ENCODE peak calls at places on chromosomes 5 and 9, in six cellular contexts. One of them, this sample, is unnamed.

GRCh38 chr9:18857334-18857733 is 175.7 kb downstream of the SAXO1 start:
- DNase-seq in T follicular helper cell: no peak
- DNase-seq in IMR-90: no peak
- DNase-seq in HS-5: no peak
- DNase-seq in SK-MEL-5: no peak
- DNase-seq in epithelial cell of esophagus: no peak
- DNase-seq in this sample: no peak

GRCh38 chr9:93891050-93891449 is 64.1 kb downstream of the BARX1 start:
- DNase-seq in SK-MEL-5: no peak
- DNase-seq in IMR-90: no peak
- DNase-seq in epithelial cell of esophagus: no peak
- DNase-seq in T follicular helper cell: no peak
- DNase-seq in HS-5: no peak
- DNase-seq in this sample: no peak

GRCh38 chr5:172832383-172833315 is 1.4 kb upstream of the ERGIC1 start:
- DNase-seq in IMR-90: no peak
- DNase-seq in epithelial cell of esophagus: no peak
- DNase-seq in HS-5: no peak
- DNase-seq in SK-MEL-5: no peak
- DNase-seq in T follicular helper cell: no peak
- DNase-seq in this sample: no peak

GRCh38 chr9:133686642-133687575 is 50.7 kb downstream of the DBH start:
- DNase-seq in T follicular helper cell: no peak
- DNase-seq in HS-5: no peak
- DNase-seq in SK-MEL-5: no peak
- DNase-seq in epithelial cell of esophagus: no peak
- DNase-seq in IMR-90: no peak
- DNase-seq in this sample: no peak

GRCh38 chr5:13943691-13944090 is 797 bp downstream of the DNAH5 start:
- DNase-seq in HS-5: no peak
- DNase-seq in IMR-90: no peak
- DNase-seq in T follicular helper cell: no peak
- DNase-seq in SK-MEL-5: no peak
- DNase-seq in epithelial cell of esophagus: no peak
- DNase-seq in this sample: no peak

GRCh38 chr9:23492126-23493002 is 333.7 kb downstream of the ELAVL2 start:
- DNase-seq in HS-5: peak
- DNase-seq in IMR-90: peak
- DNase-seq in epithelial cell of esophagus: peak
- DNase-seq in T follicular helper cell: no peak
- DNase-seq in SK-MEL-5: no peak
- DNase-seq in this sample: peak

GRCh38 chr9:5870691-5871090 is 20.0 kb upstream of the MLANA start:
- DNase-seq in IMR-90: no peak
- DNase-seq in epithelial cell of esophagus: no peak
- DNase-seq in T follicular helper cell: no peak
- DNase-seq in SK-MEL-5: peak
- DNase-seq in HS-5: no peak
- DNase-seq in this sample: peak

GRCh38 chr5:16812911-16813310 is 123.2 kb downstream of the MYO10 start:
- DNase-seq in IMR-90: peak
- DNase-seq in HS-5: no peak
- DNase-seq in SK-MEL-5: no peak
- DNase-seq in T follicular helper cell: no peak
- DNase-seq in epithelial cell of esophagus: peak
- DNase-seq in this sample: peak

GRCh38 chr5:56669534-56670483 is 145.5 kb upstream of the MAP3K1 start:
- DNase-seq in HS-5: no peak
- DNase-seq in SK-MEL-5: peak
- DNase-seq in T follicular helper cell: peak
- DNase-seq in epithelial cell of esophagus: peak
- DNase-seq in IMR-90: peak
- DNase-seq in this sample: peak

GRCh38 chr5:177575488-177575887 is 16.5 kb upstream of the TMED9 start:
- DNase-seq in T follicular helper cell: no peak
- DNase-seq in epithelial cell of esophagus: no peak
- DNase-seq in HS-5: no peak
- DNase-seq in IMR-90: no peak
- DNase-seq in SK-MEL-5: no peak
- DNase-seq in this sample: no peak

GRCh38 chr9:127754099-127754760 is 19.1 kb upstream of the TOR2A start:
- DNase-seq in IMR-90: no peak
- DNase-seq in T follicular helper cell: no peak
- DNase-seq in epithelial cell of esophagus: no peak
- DNase-seq in HS-5: no peak
- DNase-seq in SK-MEL-5: peak
- DNase-seq in this sample: no peak

GRCh38 chr5:139178582-139178917 is 19.6 kb downstream of the SIL1 start:
- DNase-seq in SK-MEL-5: no peak
- DNase-seq in IMR-90: no peak
- DNase-seq in HS-5: no peak
- DNase-seq in T follicular helper cell: no peak
- DNase-seq in epithelial cell of esophagus: no peak
- DNase-seq in this sample: peak

GRCh38 chr9:13804532-13804931 is 509.4 kb downstream of the NFIB start:
- DNase-seq in HS-5: no peak
- DNase-seq in IMR-90: peak
- DNase-seq in T follicular helper cell: no peak
- DNase-seq in SK-MEL-5: no peak
- DNase-seq in epithelial cell of esophagus: peak
- DNase-seq in this sample: no peak

GRCh38 chr9:99489043-99489378 is 266.9 kb downstream of the SEC61B start:
- DNase-seq in T follicular helper cell: no peak
- DNase-seq in epithelial cell of esophagus: peak
- DNase-seq in SK-MEL-5: no peak
- DNase-seq in HS-5: peak
- DNase-seq in IMR-90: peak
- DNase-seq in this sample: peak

GRCh38 chr5:5798041-5798827 is 375.8 kb downstream of the ICE1 start:
- DNase-seq in T follicular helper cell: no peak
- DNase-seq in SK-MEL-5: no peak
- DNase-seq in IMR-90: no peak
- DNase-seq in epithelial cell of esophagus: no peak
- DNase-seq in HS-5: no peak
- DNase-seq in this sample: no peak

GRCh38 chr5:128498844-128499455 is 39.1 kb downstream of the FBN2 start:
- DNase-seq in T follicular helper cell: no peak
- DNase-seq in IMR-90: peak
- DNase-seq in HS-5: peak
- DNase-seq in SK-MEL-5: peak
- DNase-seq in epithelial cell of esophagus: peak
- DNase-seq in this sample: peak

GRCh38 chr9:112037281-112038016 is 137.6 kb downstream of the SUSD1 start:
- DNase-seq in IMR-90: peak
- DNase-seq in SK-MEL-5: no peak
- DNase-seq in HS-5: peak
- DNase-seq in epithelial cell of esophagus: no peak
- DNase-seq in T follicular helper cell: peak
- DNase-seq in this sample: peak

GRCh38 chr5:142539154-142539740 is 146.6 kb downstream of the FGF1 start:
- DNase-seq in IMR-90: no peak
- DNase-seq in SK-MEL-5: no peak
- DNase-seq in HS-5: no peak
- DNase-seq in T follicular helper cell: no peak
- DNase-seq in epithelial cell of esophagus: no peak
- DNase-seq in this sample: no peak

GRCh38 chr9:109852561-109852960 is 72.6 kb downstream of the PALM2AKAP2 start:
- DNase-seq in T follicular helper cell: no peak
- DNase-seq in epithelial cell of esophagus: no peak
- DNase-seq in SK-MEL-5: no peak
- DNase-seq in IMR-90: no peak
- DNase-seq in HS-5: no peak
- DNase-seq in this sample: no peak

GRCh38 chr5:14968796-14969195 is 97.2 kb upstream of the ANKH start:
- DNase-seq in T follicular helper cell: no peak
- DNase-seq in SK-MEL-5: no peak
- DNase-seq in epithelial cell of esophagus: no peak
- DNase-seq in HS-5: no peak
- DNase-seq in IMR-90: no peak
- DNase-seq in this sample: no peak

GRCh38 chr5:66232701-66233100 is 88.6 kb downstream of the SREK1 start:
- DNase-seq in SK-MEL-5: peak
- DNase-seq in IMR-90: peak
- DNase-seq in HS-5: no peak
- DNase-seq in T follicular helper cell: no peak
- DNase-seq in epithelial cell of esophagus: peak
- DNase-seq in this sample: no peak

GRCh38 chr5:17004441-17005086 is 68.5 kb upstream of the MYO10 start:
- DNase-seq in SK-MEL-5: peak
- DNase-seq in HS-5: no peak
- DNase-seq in IMR-90: no peak
- DNase-seq in epithelial cell of esophagus: no peak
- DNase-seq in T follicular helper cell: no peak
- DNase-seq in this sample: no peak

GRCh38 chr5:180607861-180608571 is 16.7 kb upstream of the SCGB3A1 start:
- DNase-seq in HS-5: no peak
- DNase-seq in T follicular helper cell: no peak
- DNase-seq in SK-MEL-5: no peak
- DNase-seq in IMR-90: no peak
- DNase-seq in epithelial cell of esophagus: no peak
- DNase-seq in this sample: no peak

GRCh38 chr5:95417971-95418370 is 26.8 kb downstream of the FAM81B start:
- DNase-seq in T follicular helper cell: no peak
- DNase-seq in epithelial cell of esophagus: peak
- DNase-seq in SK-MEL-5: peak
- DNase-seq in HS-5: peak
- DNase-seq in IMR-90: peak
- DNase-seq in this sample: peak

GRCh38 chr9:5817776-5818336 is 15.1 kb downstream of the ERMP1 start:
- DNase-seq in SK-MEL-5: no peak
- DNase-seq in HS-5: peak
- DNase-seq in IMR-90: peak
- DNase-seq in epithelial cell of esophagus: peak
- DNase-seq in T follicular helper cell: no peak
- DNase-seq in this sample: peak

GRCh38 chr9:107750741-107751521 is 261.4 kb upstream of the KLF4 start:
- DNase-seq in IMR-90: peak
- DNase-seq in epithelial cell of esophagus: peak
- DNase-seq in T follicular helper cell: no peak
- DNase-seq in SK-MEL-5: no peak
- DNase-seq in HS-5: peak
- DNase-seq in this sample: peak

GRCh38 chr5:108727639-108728565 is 19.8 kb upstream of the FER start:
- DNase-seq in IMR-90: peak
- DNase-seq in HS-5: peak
- DNase-seq in SK-MEL-5: peak
- DNase-seq in epithelial cell of esophagus: peak
- DNase-seq in T follicular helper cell: no peak
- DNase-seq in this sample: peak

GRCh38 chr9:81202292-81202691 is 487.1 kb downstream of the TLE1 start:
- DNase-seq in epithelial cell of esophagus: no peak
- DNase-seq in HS-5: no peak
- DNase-seq in IMR-90: no peak
- DNase-seq in T follicular helper cell: no peak
- DNase-seq in SK-MEL-5: no peak
- DNase-seq in this sample: no peak

GRCh38 chr9:99377790-99378775 is 156.0 kb downstream of the SEC61B start:
- DNase-seq in HS-5: no peak
- DNase-seq in epithelial cell of esophagus: no peak
- DNase-seq in SK-MEL-5: peak
- DNase-seq in IMR-90: peak
- DNase-seq in T follicular helper cell: no peak
- DNase-seq in this sample: peak

GRCh38 chr5:103503065-103503464 is 59.5 kb downstream of the NUDT12 start:
- DNase-seq in IMR-90: no peak
- DNase-seq in SK-MEL-5: no peak
- DNase-seq in T follicular helper cell: no peak
- DNase-seq in HS-5: no peak
- DNase-seq in epithelial cell of esophagus: no peak
- DNase-seq in this sample: no peak

GRCh38 chr9:101465330-101465915 is 29.8 kb upstream of the ALDOB start:
- DNase-seq in SK-MEL-5: peak
- DNase-seq in HS-5: no peak
- DNase-seq in epithelial cell of esophagus: peak
- DNase-seq in T follicular helper cell: no peak
- DNase-seq in IMR-90: peak
- DNase-seq in this sample: peak

GRCh38 chr5:56734066-56734766 is 81.1 kb upstream of the MAP3K1 start:
- DNase-seq in IMR-90: no peak
- DNase-seq in T follicular helper cell: no peak
- DNase-seq in epithelial cell of esophagus: no peak
- DNase-seq in SK-MEL-5: no peak
- DNase-seq in HS-5: no peak
- DNase-seq in this sample: no peak

GRCh38 chr9:100819980-100820379 is 208.5 kb upstream of the PLPPR1 start:
- DNase-seq in epithelial cell of esophagus: no peak
- DNase-seq in SK-MEL-5: no peak
- DNase-seq in HS-5: no peak
- DNase-seq in T follicular helper cell: no peak
- DNase-seq in IMR-90: no peak
- DNase-seq in this sample: no peak

GRCh38 chr5:56006600-56006999 is 11.8 kb upstream of the IL6ST start:
- DNase-seq in epithelial cell of esophagus: no peak
- DNase-seq in IMR-90: no peak
- DNase-seq in HS-5: no peak
- DNase-seq in T follicular helper cell: no peak
- DNase-seq in SK-MEL-5: no peak
- DNase-seq in this sample: peak